ENCODE peak calls at places on chromosomes 11 and 22, in seven cellular contexts. One of them, this sample, is unnamed.

GRCh38 chr11:104731890-104732289 is 166.4 kb downstream of the CASP12 start:
- DNase-seq in naive thymus-derived CD4-positive, alpha-beta T cell: no peak
- DNase-seq in mesenteric fat pad: no peak
- DNase-seq in mucosa of gallbladder: no peak
- DNase-seq in bronchial epithelial cell: no peak
- DNase-seq in NCI-H446: no peak
- DNase-seq in NCI-H460: no peak
- DNase-seq in this sample: no peak

GRCh38 chr22:50507421-50507990 is at the start of gene LMF2:
- DNase-seq in NCI-H460: no peak
- DNase-seq in mucosa of gallbladder: peak
- DNase-seq in mesenteric fat pad: peak
- DNase-seq in naive thymus-derived CD4-positive, alpha-beta T cell: peak
- DNase-seq in NCI-H446: peak
- DNase-seq in bronchial epithelial cell: peak
- DNase-seq in this sample: peak

GRCh38 chr22:35638408-35638807 is 9.8 kb upstream of the APOL6 start:
- DNase-seq in mesenteric fat pad: peak
- DNase-seq in NCI-H460: no peak
- DNase-seq in mucosa of gallbladder: peak
- DNase-seq in naive thymus-derived CD4-positive, alpha-beta T cell: no peak
- DNase-seq in NCI-H446: no peak
- DNase-seq in bronchial epithelial cell: no peak
- DNase-seq in this sample: peak

GRCh38 chr22:19693981-19694670 is 20.2 kb upstream of the SEPTIN5 start:
- DNase-seq in NCI-H446: no peak
- DNase-seq in mesenteric fat pad: no peak
- DNase-seq in bronchial epithelial cell: no peak
- DNase-seq in naive thymus-derived CD4-positive, alpha-beta T cell: no peak
- DNase-seq in NCI-H460: no peak
- DNase-seq in mucosa of gallbladder: no peak
- DNase-seq in this sample: no peak

GRCh38 chr11:64056213-64056785 is 20.6 kb downstream of the FLRT1 start:
- DNase-seq in mucosa of gallbladder: no peak
- DNase-seq in NCI-H460: no peak
- DNase-seq in bronchial epithelial cell: no peak
- DNase-seq in NCI-H446: no peak
- DNase-seq in mesenteric fat pad: no peak
- DNase-seq in naive thymus-derived CD4-positive, alpha-beta T cell: no peak
- DNase-seq in this sample: no peak

GRCh38 chr11:69744435-69744834 is 30.7 kb downstream of the FGF4 start:
- DNase-seq in mucosa of gallbladder: no peak
- DNase-seq in NCI-H460: no peak
- DNase-seq in mesenteric fat pad: no peak
- DNase-seq in NCI-H446: no peak
- DNase-seq in bronchial epithelial cell: no peak
- DNase-seq in naive thymus-derived CD4-positive, alpha-beta T cell: no peak
- DNase-seq in this sample: no peak

GRCh38 chr11:31797227-31798056 is 13.7 kb downstream of the PAX6 start:
- DNase-seq in naive thymus-derived CD4-positive, alpha-beta T cell: no peak
- DNase-seq in NCI-H446: no peak
- DNase-seq in NCI-H460: no peak
- DNase-seq in bronchial epithelial cell: no peak
- DNase-seq in mesenteric fat pad: no peak
- DNase-seq in mucosa of gallbladder: no peak
- DNase-seq in this sample: no peak

GRCh38 chr22:46746620-46747019 is 8.6 kb upstream of the CERK start:
- DNase-seq in NCI-H446: no peak
- DNase-seq in bronchial epithelial cell: no peak
- DNase-seq in mesenteric fat pad: no peak
- DNase-seq in NCI-H460: no peak
- DNase-seq in mucosa of gallbladder: no peak
- DNase-seq in naive thymus-derived CD4-positive, alpha-beta T cell: no peak
- DNase-seq in this sample: no peak

GRCh38 chr11:107669156-107669740 is 42.6 kb downstream of the SLN start:
- DNase-seq in bronchial epithelial cell: no peak
- DNase-seq in naive thymus-derived CD4-positive, alpha-beta T cell: no peak
- DNase-seq in NCI-H460: no peak
- DNase-seq in NCI-H446: no peak
- DNase-seq in mucosa of gallbladder: no peak
- DNase-seq in mesenteric fat pad: no peak
- DNase-seq in this sample: no peak

GRCh38 chr11:103272876-103273275 is 163.7 kb downstream of the DYNC2H1 start:
- DNase-seq in bronchial epithelial cell: no peak
- DNase-seq in mucosa of gallbladder: no peak
- DNase-seq in naive thymus-derived CD4-positive, alpha-beta T cell: no peak
- DNase-seq in mesenteric fat pad: no peak
- DNase-seq in NCI-H460: no peak
- DNase-seq in NCI-H446: no peak
- DNase-seq in this sample: no peak

GRCh38 chr11:78350646-78351165 is 66.9 kb downstream of the GAB2 start:
- DNase-seq in NCI-H460: no peak
- DNase-seq in mesenteric fat pad: no peak
- DNase-seq in naive thymus-derived CD4-positive, alpha-beta T cell: no peak
- DNase-seq in mucosa of gallbladder: no peak
- DNase-seq in bronchial epithelial cell: no peak
- DNase-seq in NCI-H446: no peak
- DNase-seq in this sample: no peak

GRCh38 chr11:107708787-107709186 is 3.1 kb downstream of the SLN start:
- DNase-seq in bronchial epithelial cell: no peak
- DNase-seq in mesenteric fat pad: no peak
- DNase-seq in NCI-H446: no peak
- DNase-seq in NCI-H460: no peak
- DNase-seq in naive thymus-derived CD4-positive, alpha-beta T cell: no peak
- DNase-seq in mucosa of gallbladder: no peak
- DNase-seq in this sample: no peak

GRCh38 chr11:32210601-32211000 is 119.7 kb downstream of the RCN1 start:
- DNase-seq in bronchial epithelial cell: peak
- DNase-seq in mucosa of gallbladder: no peak
- DNase-seq in naive thymus-derived CD4-positive, alpha-beta T cell: no peak
- DNase-seq in mesenteric fat pad: no peak
- DNase-seq in NCI-H446: no peak
- DNase-seq in NCI-H460: no peak
- DNase-seq in this sample: no peak

GRCh38 chr11:117877120-117877784 is 794 bp upstream of the FXYD6 start:
- DNase-seq in mucosa of gallbladder: no peak
- DNase-seq in mesenteric fat pad: peak
- DNase-seq in naive thymus-derived CD4-positive, alpha-beta T cell: no peak
- DNase-seq in NCI-H446: no peak
- DNase-seq in NCI-H460: no peak
- DNase-seq in bronchial epithelial cell: no peak
- DNase-seq in this sample: peak

This sample was measured in right atrium auricular region.